ENCODE peak calls at places on chromosomes 5 and 9, in six cellular contexts. One of them, this sample, is unnamed.

GRCh38 chr5:150637245-150638052 is 3.0 kb upstream of the SYNPO start:
- DNase-seq in pancreas: no peak
- DNase-seq in Panc1: no peak
- DNase-seq in IMR-90: peak; percentile 95
- DNase-seq in A673: peak; percentile 45
- DNase-seq in fibroblast of lung: peak; percentile 83
- DNase-seq in this sample: peak; percentile 65

GRCh38 chr5:140182803-140183367 is 7.9 kb downstream of the CYSTM1 start:
- DNase-seq in pancreas: peak; percentile 46
- DNase-seq in Panc1: no peak
- DNase-seq in IMR-90: peak; percentile 44
- DNase-seq in A673: peak; percentile 34
- DNase-seq in fibroblast of lung: peak; percentile 71
- DNase-seq in this sample: no peak

GRCh38 chr5:10490927-10491672 is 49.4 kb downstream of the ROPN1L start:
- DNase-seq in pancreas: no peak
- DNase-seq in Panc1: no peak
- DNase-seq in IMR-90: no peak
- DNase-seq in A673: no peak
- DNase-seq in fibroblast of lung: no peak
- DNase-seq in this sample: no peak

GRCh38 chr9:36136277-36136893 is at the start of gene GLIPR2:
- DNase-seq in pancreas: peak; percentile 67
- DNase-seq in Panc1: no peak
- DNase-seq in IMR-90: peak; percentile 65
- DNase-seq in A673: peak; percentile 71
- DNase-seq in fibroblast of lung: peak; percentile 70
- DNase-seq in this sample: peak; percentile 83

GRCh38 chr9:133347515-133347984 is 381 bp downstream of the MED22 start:
- DNase-seq in pancreas: no peak
- DNase-seq in Panc1: no peak
- DNase-seq in IMR-90: no peak
- DNase-seq in A673: peak; percentile 51
- DNase-seq in fibroblast of lung: no peak
- DNase-seq in this sample: peak; percentile 40

GRCh38 chr5:13188393-13188792 is 756.1 kb downstream of the DNAH5 start:
- DNase-seq in pancreas: no peak
- DNase-seq in Panc1: no peak
- DNase-seq in IMR-90: no peak
- DNase-seq in A673: no peak
- DNase-seq in fibroblast of lung: no peak
- DNase-seq in this sample: peak; percentile 27

GRCh38 chr9:90340421-90340820 is 302.2 kb downstream of the DIRAS2 start:
- DNase-seq in pancreas: no peak
- DNase-seq in Panc1: no peak
- DNase-seq in IMR-90: peak; percentile 46
- DNase-seq in A673: no peak
- DNase-seq in fibroblast of lung: peak; percentile 87
- DNase-seq in this sample: no peak

GRCh38 chr5:128196791-128197190 is 113.2 kb downstream of the SLC12A2 start:
- DNase-seq in pancreas: no peak
- DNase-seq in Panc1: no peak
- DNase-seq in IMR-90: peak; percentile 86
- DNase-seq in A673: no peak
- DNase-seq in fibroblast of lung: peak; percentile 82
- DNase-seq in this sample: no peak

DNA sequence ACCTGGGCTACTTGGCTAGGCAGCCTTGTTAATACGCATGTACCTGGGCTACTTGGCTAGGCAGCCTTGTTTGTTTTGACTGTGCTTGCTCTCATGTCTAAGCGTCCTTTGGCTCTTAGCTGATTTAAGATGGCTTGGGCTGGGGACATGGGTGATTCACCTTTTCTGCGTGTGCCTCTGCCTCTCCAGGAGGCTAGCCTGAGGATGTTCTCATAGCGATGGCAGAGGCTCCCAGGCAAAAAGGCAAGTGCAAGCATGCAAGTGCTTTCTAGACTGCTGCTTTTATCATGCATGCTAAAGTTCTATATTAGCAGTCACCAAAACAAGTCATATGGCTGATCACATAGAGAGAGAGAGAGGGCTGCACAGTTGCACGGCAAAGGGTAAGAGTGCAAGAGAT is 300.5 kb downstream of the IRX1 start:
- DNase-seq in pancreas: no peak
- DNase-seq in Panc1: no peak
- DNase-seq in IMR-90: no peak
- DNase-seq in A673: no peak
- DNase-seq in fibroblast of lung: no peak
- DNase-seq in this sample: no peak
- H3K4me1 ChIP-seq in pancreas: no peaks in the 10 kb centered on the region
- H3K4me1 ChIP-seq in Panc1: no peaks in the 10 kb centered on the region
- H3K4me1 ChIP-seq in IMR-90: no peaks in the 10 kb centered on the region
- H3K4me1 ChIP-seq in A673: no peaks in the 10 kb centered on the region
- H3K4me1 ChIP-seq in fibroblast of lung: no peaks in the 10 kb centered on the region
- H3K4me1 ChIP-seq in this sample: no peaks in the 10 kb centered on the region

GRCh38 chr5:35195472-35195852 is 34.8 kb downstream of the PRLR start:
- DNase-seq in pancreas: no peak
- DNase-seq in Panc1: no peak
- DNase-seq in IMR-90: no peak
- DNase-seq in A673: no peak
- DNase-seq in fibroblast of lung: no peak
- DNase-seq in this sample: no peak
- H3K4me1 ChIP-seq in pancreas: peaks cover 14% of the 10 kb centered on the region
- H3K4me1 ChIP-seq in Panc1: no peaks in the 10 kb centered on the region
- H3K4me1 ChIP-seq in IMR-90: no peaks in the 10 kb centered on the region
- H3K4me1 ChIP-seq in A673: no peaks in the 10 kb centered on the region
- H3K4me1 ChIP-seq in fibroblast of lung: peaks cover 6% of the 10 kb centered on the region
- H3K4me1 ChIP-seq in this sample: peaks cover 17% of the 10 kb centered on the region

DNA sequence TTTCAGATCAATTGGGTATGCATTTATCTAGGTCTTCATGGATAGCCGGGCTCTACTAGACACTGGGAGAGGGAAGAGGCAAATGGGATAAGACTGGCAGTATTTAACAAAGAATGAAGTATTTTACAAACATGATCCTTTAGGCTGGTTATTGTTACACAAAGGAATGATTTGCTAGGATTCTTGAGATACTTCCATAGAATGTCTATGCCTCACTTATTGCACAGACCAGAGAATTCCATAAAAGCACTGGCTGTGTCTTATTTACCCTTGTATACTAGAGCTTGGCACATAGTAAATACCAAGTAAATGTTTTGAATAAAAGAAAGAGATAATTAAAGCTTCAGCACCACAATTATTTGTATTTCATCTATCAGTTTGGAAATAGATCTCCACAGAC is 3.6 kb downstream of the PDCD1LG2 start:
- DNase-seq in pancreas: no peak
- DNase-seq in Panc1: no peak
- DNase-seq in IMR-90: no peak
- DNase-seq in A673: no peak
- DNase-seq in fibroblast of lung: no peak
- DNase-seq in this sample: no peak
- H3K4me1 ChIP-seq in pancreas: no peaks in the 10 kb centered on the region
- H3K4me1 ChIP-seq in Panc1: no peaks in the 10 kb centered on the region
- H3K4me1 ChIP-seq in IMR-90: peaks cover 22% of the 10 kb centered on the region
- H3K4me1 ChIP-seq in A673: peaks cover 8% of the 10 kb centered on the region
- H3K4me1 ChIP-seq in fibroblast of lung: peaks cover 10% of the 10 kb centered on the region
- H3K4me1 ChIP-seq in this sample: peaks cover 20% of the 10 kb centered on the region

GRCh38 chr5:58450811-58451629 is 8.9 kb downstream of the PLK2 start:
- DNase-seq in pancreas: no peak
- DNase-seq in Panc1: no peak
- DNase-seq in IMR-90: peak; percentile 26
- DNase-seq in A673: no peak
- DNase-seq in fibroblast of lung: no peak
- DNase-seq in this sample: no peak

GRCh38 chr5:58453326-58453725 is 6.6 kb downstream of the PLK2 start:
- DNase-seq in pancreas: no peak
- DNase-seq in Panc1: no peak
- DNase-seq in IMR-90: no peak
- DNase-seq in A673: no peak
- DNase-seq in fibroblast of lung: no peak
- DNase-seq in this sample: no peak

GRCh38 chr5:58454025-58454424 is 5.9 kb downstream of the PLK2 start:
- DNase-seq in pancreas: no peak
- DNase-seq in Panc1: no peak
- DNase-seq in IMR-90: no peak
- DNase-seq in A673: no peak
- DNase-seq in fibroblast of lung: no peak
- DNase-seq in this sample: no peak

GRCh38 chr5:58451732-58452565 is 7.9 kb downstream of the PLK2 start:
- DNase-seq in pancreas: no peak
- DNase-seq in Panc1: no peak
- DNase-seq in IMR-90: peak; percentile 39
- DNase-seq in A673: no peak
- DNase-seq in fibroblast of lung: peak; percentile 41
- DNase-seq in this sample: no peak

DNA sequence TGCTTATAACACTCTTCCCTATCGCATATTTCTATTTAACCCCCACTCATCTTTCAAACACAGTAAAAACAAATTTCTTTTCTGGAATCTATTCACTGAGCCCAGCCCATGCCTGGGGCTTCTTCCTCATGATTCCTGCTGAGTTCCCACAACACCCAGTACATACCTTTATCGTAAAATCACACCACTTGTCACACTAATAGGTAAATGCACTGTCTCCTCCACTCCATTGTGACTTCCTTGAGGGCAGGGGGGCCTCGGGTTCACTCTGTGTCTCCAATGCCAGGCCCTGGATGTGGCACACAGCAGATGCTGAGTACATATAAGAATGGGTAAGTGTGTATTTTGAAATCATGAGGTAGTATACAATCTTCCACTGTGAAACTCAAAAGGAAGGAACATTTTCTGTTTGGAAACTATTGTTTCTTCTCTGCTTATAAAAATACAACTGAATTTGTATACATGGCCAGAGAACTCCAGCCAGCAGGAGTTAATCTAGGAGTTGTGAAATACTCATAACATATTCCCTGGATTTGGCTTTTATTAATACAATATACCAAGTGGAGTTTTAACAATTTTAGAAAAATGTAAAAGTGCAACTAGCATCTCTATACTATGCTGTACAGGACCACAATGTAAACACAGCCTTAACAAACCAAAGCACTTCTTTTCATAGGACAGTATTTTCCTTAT is 7.2 kb downstream of the PLK2 start:
- DNase-seq in pancreas: no peak
- DNase-seq in Panc1: no peak
- DNase-seq in IMR-90: peak; percentile 42
- DNase-seq in A673: no peak
- DNase-seq in fibroblast of lung: peak; percentile 43
- DNase-seq in this sample: no peak
- H3K4me1 ChIP-seq in pancreas: no peaks in the 10 kb centered on the region
- H3K4me1 ChIP-seq in Panc1: peaks cover 47% of the 10 kb centered on the region
- H3K4me1 ChIP-seq in IMR-90: peaks cover 2% of the 10 kb centered on the region
- H3K4me1 ChIP-seq in A673: no peaks in the 10 kb centered on the region
- H3K4me1 ChIP-seq in fibroblast of lung: no peaks in the 10 kb centered on the region
- H3K4me1 ChIP-seq in this sample: peaks cover 24% of the 10 kb centered on the region

GRCh38 chr5:28544501-28544900 is 1506.1 kb upstream of the CDH9 start:
- DNase-seq in pancreas: no peak
- DNase-seq in Panc1: no peak
- DNase-seq in IMR-90: no peak
- DNase-seq in A673: no peak
- DNase-seq in fibroblast of lung: no peak
- DNase-seq in this sample: no peak
- H3K4me1 ChIP-seq in pancreas: no peaks in the 10 kb centered on the region
- H3K4me1 ChIP-seq in Panc1: no peaks in the 10 kb centered on the region
- H3K4me1 ChIP-seq in IMR-90: no peaks in the 10 kb centered on the region
- H3K4me1 ChIP-seq in A673: no peaks in the 10 kb centered on the region
- H3K4me1 ChIP-seq in fibroblast of lung: no peaks in the 10 kb centered on the region
- H3K4me1 ChIP-seq in this sample: no peaks in the 10 kb centered on the region

DNA sequence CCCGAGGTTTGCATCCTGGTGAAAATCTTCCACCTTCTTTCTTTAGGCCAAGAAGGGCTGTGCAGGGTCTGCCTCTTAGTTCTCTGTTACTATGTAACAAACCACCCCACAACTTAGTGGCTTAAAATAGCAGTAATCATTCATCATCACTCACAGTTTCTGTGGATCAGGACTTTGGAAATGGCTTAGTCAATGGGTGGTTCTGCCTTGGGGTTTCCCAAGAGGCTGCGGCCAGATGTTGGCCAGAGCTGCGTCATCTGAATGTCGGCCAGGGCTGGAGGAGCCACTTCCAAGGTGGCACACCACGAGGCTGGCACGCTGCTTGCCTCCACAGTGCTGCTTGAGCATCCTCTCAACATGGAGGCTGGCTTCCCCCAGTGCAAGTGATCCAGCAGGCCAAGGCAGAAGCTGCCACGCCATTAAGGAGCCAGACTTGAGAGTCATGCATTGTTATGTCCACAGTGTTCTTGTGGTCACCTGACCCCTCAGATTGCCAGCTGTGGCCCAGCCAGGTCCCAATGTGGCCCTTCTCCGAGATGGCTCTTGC is 135.3 kb downstream of the RXRA start:
- DNase-seq in pancreas: no peak
- DNase-seq in Panc1: no peak
- DNase-seq in IMR-90: no peak
- DNase-seq in A673: no peak
- DNase-seq in fibroblast of lung: peak; percentile 23
- DNase-seq in this sample: no peak
- H3K4me1 ChIP-seq in pancreas: no peaks in the 10 kb centered on the region
- H3K4me1 ChIP-seq in Panc1: no peaks in the 10 kb centered on the region
- H3K4me1 ChIP-seq in IMR-90: peaks cover 21% of the 10 kb centered on the region
- H3K4me1 ChIP-seq in A673: peaks cover 9% of the 10 kb centered on the region
- H3K4me1 ChIP-seq in fibroblast of lung: peaks cover 7% of the 10 kb centered on the region
- H3K4me1 ChIP-seq in this sample: peaks cover 14% of the 10 kb centered on the region